ENCODE peak calls at places on chromosomes 4 and X, in five cellular contexts. D is lower lobe of right lung, M is lung, N is stomach, I is suprapubic skin. P is an unnamed sample. For H3K9me3, the result is how much of the 10 kb centered on the place peaks cover.

GRCh38 chr4:174714393-174715211 is 114.4 kb downstream of the GLRA3 start:
- DNase-seq in I (no peak), M (peak), N (peak), D (no peak), P (no peak)

GRCh38 chrX:83860846-83861245 is at the start of gene CYLC1:
- DNase-seq in M (no peak), I (no peak), D (no peak), N (no peak), P (no peak)

GRCh38 chr4:146340798-146341197 is 126.5 kb downstream of the REELD1 start:
- DNase-seq in M (no peak), I (no peak), N (no peak), D (no peak), P (no peak)

GRCh38 chr4:54525602-54526001 is 132.2 kb upstream of the KIT start:
- DNase-seq in N (no peak), M (no peak), D (no peak), I (no peak), P (no peak)

GRCh38 chrX:153631931-153632611 is 14.9 kb upstream of the DUSP9 start:
- DNase-seq in D (no peak), M (no peak), I (no peak), N (no peak), P (no peak)

GRCh38 chr4:76691767-76692689 is 205.9 kb downstream of the SOWAHB start:
- DNase-seq in M (no peak), N (no peak), I (no peak), D (no peak), P (no peak)

GRCh38 chr4:138910201-138910913 is 105.2 kb upstream of the NOCT start:
- DNase-seq in D (no peak), M (no peak), N (peak), I (no peak), P (no peak)

GRCh38 chrX:82666355-82666754 is 841.7 kb upstream of the POU3F4 start:
- DNase-seq in N (no peak), M (no peak), D (no peak), I (no peak), P (no peak)

GRCh38 chrX:109848451-109849050 is 115.5 kb upstream of the ACSL4 start:
- DNase-seq in D (no peak), I (no peak), M (no peak), N (no peak), P (no peak)

GRCh38 chr4:9898596-9899345 is 117.3 kb downstream of the DRD5 start:
- DNase-seq in D (no peak), N (peak), I (no peak), M (peak), P (no peak)

GRCh38 chr4:169068423-169068822 is 58.4 kb upstream of the CBR4 start:
- DNase-seq in D (no peak), I (no peak), M (no peak), N (no peak), P (no peak)

GRCh38 chr4:52051615-52052474 is 741 bp downstream of the SPATA18 start:
- DNase-seq in D (peak), M (peak), I (no peak), N (peak), P (peak)

GRCh38 chr4:37922323-37922722 is 31.4 kb downstream of the TBC1D1 start:
- DNase-seq in N (no peak), D (no peak), I (no peak), M (no peak), P (no peak)

GRCh38 chrX:69163936-69164741 is 1.1 kb downstream of the PJA1 start:
- DNase-seq in N (peak), D (peak), I (no peak), M (no peak), P (no peak)

GRCh38 chrX:20265221-20265725 is 1.4 kb downstream of the RPS6KA3 start:
- DNase-seq in D (peak), M (peak), N (peak), I (peak), P (peak)

GRCh38 chr4:135256111-135256510 is 1054.5 kb upstream of the PABPC4L start:
- DNase-seq in D (no peak), M (no peak), N (no peak), I (no peak), P (no peak)

GRCh38 chr4:144579411-144580020 is 66.4 kb upstream of the HHIP start:
- DNase-seq in D (no peak), M (no peak), I (no peak), N (no peak), P (no peak)

GRCh38 chr4:108130955-108131354 is 37.8 kb downstream of the LEF1 start:
- DNase-seq in I (no peak), D (no peak), M (no peak), N (no peak), P (no peak)

GRCh38 chr4:11724731-11725130 is 296.0 kb upstream of the HS3ST1 start:
- DNase-seq in N (no peak), I (no peak), M (no peak), D (no peak), P (no peak)

GRCh38 chrX:72245461-72246089 is 6.7 kb upstream of the ERCC6L start:
- DNase-seq in N (peak), I (no peak), M (peak), D (peak), P (peak)

GRCh38 chrX:56498756-56499155 is 64.7 kb upstream of the UBQLN2 start:
- DNase-seq in M (no peak), N (no peak), I (no peak), D (no peak), P (no peak)

GRCh38 chr4:15381806-15382338 is 46.0 kb upstream of the C1QTNF7 start:
- DNase-seq in N (no peak), I (no peak), D (no peak), M (no peak), P (no peak)

GRCh38 chr4:31370866-31371465 is 650.8 kb downstream of the PCDH7 start:
- DNase-seq in M (no peak), I (no peak), N (no peak), D (no peak), P (no peak)

GRCh38 chr4:110091426-110091825 is 107.0 kb downstream of the ELOVL6 start:
- DNase-seq in D (no peak), M (no peak), N (no peak), I (no peak), P (no peak)

GRCh38 chr4:121147923-121148443 is 16.1 kb downstream of the TNIP3 start:
- DNase-seq in D (no peak), M (no peak), I (no peak), N (no peak), P (no peak)

GRCh38 chr4:31461425-31461824 is 741.3 kb downstream of the PCDH7 start:
- DNase-seq in I (no peak), D (no peak), N (no peak), M (no peak), P (no peak)

GRCh38 chr4:177190995-177191568 is 118.6 kb upstream of the NEIL3 start:
- DNase-seq in M (no peak), N (no peak), I (no peak), D (no peak), P (no peak)

GRCh38 chrX:120453985-120454384 is 15.1 kb downstream of the LAMP2 start:
- DNase-seq in N (no peak), M (no peak), I (no peak), D (no peak), P (no peak)

GRCh38 chr4:2829321-2829932 is 14.2 kb upstream of the ADD1 start:
- DNase-seq in D (peak), M (no peak), I (peak), N (no peak), P (peak)

GRCh38 chr4:19402666-19403065 is 849.0 kb upstream of the SLIT2 start:
- DNase-seq in N (no peak), D (no peak), M (no peak), I (no peak), P (no peak)
- H3K9me3 ChIP-seq in N (under half), D (under half), M (under half), I (under half), P (under half)

GRCh38 chrX:1222511-1223252 is 10.2 kb upstream of the CRLF2 start:
- DNase-seq in N (no peak), I (peak), M (no peak), D (no peak), P (no peak)

GRCh38 chrX:1223253-1223621 is 10.8 kb upstream of the CRLF2 start:
- DNase-seq in M (no peak), I (no peak), D (no peak), N (no peak), P (no peak)

GRCh38 chrX:1224954-1225353 is 12.5 kb upstream of the CRLF2 start:
- DNase-seq in D (no peak), N (no peak), I (peak), M (no peak), P (no peak)

GRCh38 chrX:1221296-1221845 is 8.9 kb upstream of the CRLF2 start:
- DNase-seq in D (no peak), I (peak), M (no peak), N (no peak), P (peak)

DNA sequence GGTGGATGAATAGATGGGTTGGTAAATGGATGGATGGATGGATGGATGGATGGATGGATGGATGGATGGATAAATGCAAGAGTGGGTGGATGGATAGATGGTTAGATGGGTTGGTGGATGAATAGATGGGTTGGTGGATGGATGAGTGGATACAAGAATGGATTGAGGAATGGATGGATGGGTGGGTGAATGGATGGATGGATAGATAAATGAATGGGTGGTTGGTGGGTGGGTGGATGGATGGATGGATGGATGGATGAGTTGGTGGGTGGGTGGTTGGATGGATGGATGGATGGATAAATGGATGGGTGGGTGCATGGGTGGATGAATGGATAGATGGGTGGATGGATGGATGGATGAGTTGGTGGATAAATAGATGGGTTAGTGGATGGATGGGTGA is 13.8 kb upstream of the CRLF2 start:
- DNase-seq in D (no peak), I (peak), N (no peak), M (no peak), P (no peak)
- H3K9me3 ChIP-seq in D (under half), I (under half), N (under half), M (under half), P (under half)

DNA sequence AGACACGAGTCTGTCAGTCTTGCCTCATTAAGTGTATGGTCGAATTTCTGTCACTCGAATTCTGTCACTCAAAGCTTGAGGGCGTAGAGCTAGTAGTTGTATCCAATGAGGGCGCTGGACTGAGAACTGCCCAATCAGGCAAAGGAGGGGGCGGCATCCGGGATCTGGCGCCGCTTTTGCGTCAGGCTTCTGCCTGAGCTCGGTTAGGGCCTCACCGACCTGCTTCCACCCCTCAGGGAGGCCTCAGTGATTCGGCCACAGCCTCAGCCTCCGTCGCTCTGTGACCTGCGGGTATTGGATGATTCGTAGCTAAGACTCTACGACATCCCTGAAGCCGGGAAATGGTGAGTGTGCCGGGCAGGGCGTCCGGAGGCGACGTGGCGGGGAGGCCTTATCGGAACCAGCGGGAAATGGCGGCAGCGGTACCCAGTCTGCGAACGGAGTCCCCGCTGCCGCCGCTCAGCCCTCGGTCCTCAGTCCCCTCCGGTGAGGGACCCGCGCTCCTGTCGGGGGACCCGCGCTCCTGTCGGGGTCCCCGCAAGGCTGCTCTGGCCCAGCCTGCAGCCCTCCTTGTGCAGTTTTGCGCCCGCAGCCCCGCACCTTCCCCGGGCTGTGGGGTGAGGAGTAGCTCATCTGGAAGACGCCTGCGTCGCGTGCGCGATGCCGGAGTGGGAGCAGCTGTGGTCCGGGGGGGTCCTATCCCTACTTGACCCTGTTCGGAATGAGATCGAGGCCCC is 88.3 kb downstream of the ZNF718 start:
- DNase-seq in M (peak), D (peak), I (peak), N (peak), P (peak)
- H3K9me3 ChIP-seq in M (under half), D (under half), I (under half), N (under half), P (under half)

DNA sequence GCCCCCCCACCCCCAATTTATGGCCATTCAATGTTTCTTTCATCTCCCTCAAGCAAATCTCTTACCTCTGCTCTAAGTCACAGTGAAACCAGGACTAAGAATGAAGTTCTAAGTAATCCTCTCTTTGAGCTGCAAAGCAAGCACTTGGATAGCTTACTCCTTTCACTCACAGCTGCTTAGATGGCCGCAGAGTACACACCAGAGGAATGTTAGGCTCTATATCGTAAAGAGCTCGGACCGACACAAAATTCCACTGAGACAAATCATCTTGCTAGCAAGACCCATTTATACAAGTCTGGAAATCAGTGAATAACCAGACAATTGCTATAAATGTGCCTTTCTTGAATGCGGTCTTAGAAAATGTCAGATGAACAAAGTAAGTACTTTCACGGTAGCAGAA is 135.0 kb downstream of the IDS start:
- DNase-seq in I (no peak), D (no peak), M (no peak), N (no peak), P (no peak)
- H3K9me3 ChIP-seq in I (under half), D (under half), M (under half), N (under half), P (under half)

GRCh38 chr4:445410-445809 is 53.5 kb downstream of the ZNF721 start:
- DNase-seq in I (no peak), D (no peak), M (no peak), N (no peak), P (no peak)
- H3K9me3 ChIP-seq in I (half or more), D (half or more), M (under half), N (half or more), P (half or more)

GRCh38 chrX:39574178-39574577 is 523.6 kb downstream of the BCOR start:
- DNase-seq in N (no peak), I (no peak), M (no peak), D (no peak), P (no peak)
- H3K9me3 ChIP-seq in N (under half), I (under half), M (under half), D (under half), P (under half)

GRCh38 chr4:167581449-167581965 is 347.2 kb upstream of the SPOCK3 start:
- DNase-seq in M (no peak), N (no peak), I (no peak), D (no peak), P (no peak)
- H3K9me3 ChIP-seq in M (under half), N (under half), I (under half), D (under half), P (under half)

DNA sequence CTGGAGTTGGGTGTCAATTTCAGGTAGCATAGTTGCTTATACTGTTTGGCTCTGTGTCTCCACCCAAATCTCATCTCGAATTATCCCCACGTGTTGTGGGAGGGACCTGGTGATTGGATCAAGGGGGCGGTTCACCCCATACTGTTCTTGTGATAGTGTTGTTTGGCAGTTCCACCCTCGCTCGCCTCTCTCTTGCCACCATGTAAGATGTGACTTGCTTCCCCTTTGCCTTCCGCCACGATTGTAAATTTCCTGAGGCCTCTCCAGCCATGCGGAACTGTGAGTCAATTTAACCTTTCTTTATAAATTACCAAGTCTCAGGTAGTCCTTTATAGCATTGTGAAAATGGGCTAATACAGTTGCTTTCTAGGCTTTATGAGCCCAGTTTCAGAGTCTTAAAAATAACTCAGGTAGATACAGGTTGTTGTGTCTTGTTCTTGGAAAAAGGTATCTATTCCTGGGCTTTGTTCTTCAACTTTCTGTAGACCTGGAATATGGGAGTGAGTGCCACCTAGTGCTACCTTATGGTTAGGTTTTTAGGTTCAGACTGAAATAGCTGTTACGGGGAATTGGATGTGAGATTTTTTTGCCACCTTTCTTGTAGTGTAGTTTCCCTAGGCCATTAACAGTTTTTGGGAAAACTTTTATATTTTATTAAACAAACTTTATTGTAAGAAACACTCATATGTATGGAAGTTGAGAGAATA is 15.6 kb downstream of the PGK1 start:
- DNase-seq in N (no peak), M (no peak), I (no peak), D (no peak), P (no peak)
- H3K9me3 ChIP-seq in N (under half), M (under half), I (under half), D (under half), P (under half)

GRCh38 chr4:170214101-170214500 is 124.3 kb upstream of the AADAT start:
- DNase-seq in D (no peak), M (no peak), N (no peak), I (no peak), P (no peak)

GRCh38 chr4:170214731-170215130 is 125.0 kb upstream of the AADAT start:
- DNase-seq in M (no peak), D (no peak), I (no peak), N (no peak), P (no peak)
- H3K9me3 ChIP-seq in M (under half), D (under half), I (under half), N (under half), P (under half)

GRCh38 chr4:205097-205756 is 80.9 kb downstream of the ZNF718 start:
- DNase-seq in D (no peak), M (no peak), I (no peak), N (no peak), P (no peak)
- H3K9me3 ChIP-seq in D (under half), M (under half), I (under half), N (under half), P (half or more)

P was measured in breast epithelium.